ENCODE peak calls at places on chromosomes 2 and 18, in four cellular contexts. One of them, this sample, is unnamed.

GRCh38 chr2:10704034-10704594 is 14.3 kb upstream of the NOL10 start:
- DNase-seq in effector memory CD4-positive, alpha-beta T cell: no peak
- DNase-seq in A549: no peak
- DNase-seq in tibial nerve: no peak
- DNase-seq in this sample: no peak

GRCh38 chr18:39960545-39960944 is 1994.5 kb upstream of the PIK3C3 start:
- DNase-seq in effector memory CD4-positive, alpha-beta T cell: no peak
- DNase-seq in A549: no peak
- DNase-seq in tibial nerve: no peak
- DNase-seq in this sample: no peak

GRCh38 chr18:9147440-9148238 is 11.1 kb downstream of the ANKRD12 start:
- DNase-seq in effector memory CD4-positive, alpha-beta T cell: no peak
- DNase-seq in A549: peak
- DNase-seq in tibial nerve: no peak
- DNase-seq in this sample: peak

GRCh38 chr2:221641181-221641871 is 69.2 kb upstream of the EPHA4 start:
- DNase-seq in effector memory CD4-positive, alpha-beta T cell: no peak
- DNase-seq in A549: no peak
- DNase-seq in tibial nerve: no peak
- DNase-seq in this sample: no peak

GRCh38 chr2:20645301-20645701 is 5.6 kb downstream of the HS1BP3 start:
- DNase-seq in effector memory CD4-positive, alpha-beta T cell: no peak
- DNase-seq in A549: no peak
- DNase-seq in tibial nerve: no peak
- DNase-seq in this sample: no peak

GRCh38 chr2:186422226-186422625 is 63.8 kb upstream of the ZC3H15 start:
- DNase-seq in effector memory CD4-positive, alpha-beta T cell: no peak
- DNase-seq in A549: peak
- DNase-seq in tibial nerve: no peak
- DNase-seq in this sample: peak

GRCh38 chr2:28662044-28662443 is 89.6 kb upstream of the PPP1CB start:
- DNase-seq in effector memory CD4-positive, alpha-beta T cell: no peak
- DNase-seq in A549: peak
- DNase-seq in tibial nerve: no peak
- DNase-seq in this sample: no peak

GRCh38 chr2:74385396-74385795 is 5.3 kb upstream of the DCTN1 start:
- DNase-seq in effector memory CD4-positive, alpha-beta T cell: no peak
- DNase-seq in A549: no peak
- DNase-seq in tibial nerve: no peak
- DNase-seq in this sample: peak

GRCh38 chr2:187550797-187551306 is 3.4 kb downstream of the TFPI start:
- DNase-seq in effector memory CD4-positive, alpha-beta T cell: no peak
- DNase-seq in A549: no peak
- DNase-seq in tibial nerve: no peak
- DNase-seq in this sample: no peak

GRCh38 chr18:13011719-13012118 is 20.6 kb downstream of the CEP192 start:
- DNase-seq in effector memory CD4-positive, alpha-beta T cell: no peak
- DNase-seq in A549: no peak
- DNase-seq in tibial nerve: no peak
- DNase-seq in this sample: no peak

GRCh38 chr2:8684885-8685696 is 3.2 kb downstream of the ID2 start:
- DNase-seq in effector memory CD4-positive, alpha-beta T cell: peak
- DNase-seq in A549: peak
- DNase-seq in tibial nerve: peak
- DNase-seq in this sample: no peak

GRCh38 chr2:240412975-240413812 is 22.3 kb upstream of the GPC1 start:
- DNase-seq in effector memory CD4-positive, alpha-beta T cell: no peak
- DNase-seq in A549: no peak
- DNase-seq in tibial nerve: peak
- DNase-seq in this sample: no peak
- H3K27ac ChIP-seq in effector memory CD4-positive, alpha-beta T cell: no peak
- H3K27ac ChIP-seq in A549: no peak
- H3K27ac ChIP-seq in tibial nerve: no peak
- H3K27ac ChIP-seq in this sample: no peak

DNA sequence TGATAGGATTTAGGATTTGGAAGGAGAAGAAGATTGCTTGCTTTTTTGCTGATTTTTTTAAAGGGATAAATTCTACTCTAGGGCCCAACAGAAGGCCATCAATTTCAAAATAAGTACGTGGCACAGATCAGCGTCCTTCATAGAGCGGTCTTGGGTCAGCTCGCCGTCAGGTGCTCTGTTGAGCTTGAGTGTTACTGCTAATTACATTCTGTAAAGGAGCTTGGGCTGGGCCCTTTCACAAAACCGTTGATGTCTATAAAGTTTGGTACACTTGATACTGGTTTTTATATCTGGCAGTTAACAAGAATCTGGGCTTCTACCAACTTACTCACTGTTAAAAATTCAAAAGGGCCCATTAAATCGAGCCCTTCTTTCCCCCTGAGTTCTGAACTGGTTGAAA is 45.5 kb downstream of the ARMC9 start:
- DNase-seq in effector memory CD4-positive, alpha-beta T cell: no peak
- DNase-seq in A549: no peak
- DNase-seq in tibial nerve: no peak
- DNase-seq in this sample: no peak
- H3K27ac ChIP-seq in effector memory CD4-positive, alpha-beta T cell: no peak
- H3K27ac ChIP-seq in A549: no peak
- H3K27ac ChIP-seq in tibial nerve: no peak
- H3K27ac ChIP-seq in this sample: no peak

DNA sequence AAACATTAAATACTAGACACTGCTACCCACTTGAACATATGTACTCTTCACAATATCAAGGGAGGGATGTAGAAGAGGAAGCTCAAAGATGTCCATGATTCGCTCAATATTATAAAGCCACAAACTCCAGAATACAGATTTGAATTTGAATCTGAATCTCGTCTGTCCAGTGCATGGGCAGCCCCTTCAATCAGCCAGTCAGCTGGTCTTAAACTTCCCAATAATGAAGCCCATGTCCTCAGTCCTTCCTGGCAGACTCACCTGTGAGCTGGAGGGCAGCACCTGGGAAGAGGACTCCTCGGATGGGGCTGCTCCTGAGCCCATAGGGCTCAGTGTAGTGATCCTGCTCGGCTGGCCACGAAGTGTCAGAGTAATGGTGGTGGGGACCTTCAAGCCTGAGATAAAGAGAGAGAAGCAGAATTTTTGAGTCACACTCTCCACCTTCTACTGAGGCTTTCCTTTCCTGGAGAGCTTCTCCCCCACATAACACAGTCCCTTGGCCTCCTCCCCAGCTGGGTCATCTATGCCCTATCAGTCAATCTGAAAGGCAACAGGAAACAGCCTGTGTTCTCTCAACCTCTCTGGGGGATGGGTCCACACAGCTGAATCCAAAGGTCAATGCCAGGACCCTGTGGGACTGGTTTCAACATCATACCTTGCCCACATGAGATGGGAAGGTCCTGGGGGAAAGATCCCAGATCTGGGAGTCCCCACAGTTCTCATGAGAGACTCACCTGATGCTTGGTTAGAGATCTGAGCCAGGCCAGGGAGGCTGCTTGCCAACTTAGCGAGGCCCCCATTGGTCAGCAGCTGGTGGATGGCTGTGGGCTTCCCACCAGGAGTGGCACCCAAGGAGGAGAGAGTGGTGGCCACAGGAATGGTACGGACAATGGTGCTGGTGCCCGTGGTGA is 36.5 kb downstream of the KANSL3 start:
- DNase-seq in effector memory CD4-positive, alpha-beta T cell: no peak
- DNase-seq in A549: no peak
- DNase-seq in tibial nerve: no peak
- DNase-seq in this sample: no peak
- H3K27ac ChIP-seq in effector memory CD4-positive, alpha-beta T cell: no peak
- H3K27ac ChIP-seq in A549: no peak
- H3K27ac ChIP-seq in tibial nerve: no peak
- H3K27ac ChIP-seq in this sample: no peak

GRCh38 chr18:62572456-62572855 is 49.6 kb downstream of the ZCCHC2 start:
- DNase-seq in effector memory CD4-positive, alpha-beta T cell: no peak
- DNase-seq in A549: no peak
- DNase-seq in tibial nerve: no peak
- DNase-seq in this sample: no peak
- H3K27ac ChIP-seq in effector memory CD4-positive, alpha-beta T cell: no peak
- H3K27ac ChIP-seq in A549: peak
- H3K27ac ChIP-seq in tibial nerve: no peak
- H3K27ac ChIP-seq in this sample: no peak

DNA sequence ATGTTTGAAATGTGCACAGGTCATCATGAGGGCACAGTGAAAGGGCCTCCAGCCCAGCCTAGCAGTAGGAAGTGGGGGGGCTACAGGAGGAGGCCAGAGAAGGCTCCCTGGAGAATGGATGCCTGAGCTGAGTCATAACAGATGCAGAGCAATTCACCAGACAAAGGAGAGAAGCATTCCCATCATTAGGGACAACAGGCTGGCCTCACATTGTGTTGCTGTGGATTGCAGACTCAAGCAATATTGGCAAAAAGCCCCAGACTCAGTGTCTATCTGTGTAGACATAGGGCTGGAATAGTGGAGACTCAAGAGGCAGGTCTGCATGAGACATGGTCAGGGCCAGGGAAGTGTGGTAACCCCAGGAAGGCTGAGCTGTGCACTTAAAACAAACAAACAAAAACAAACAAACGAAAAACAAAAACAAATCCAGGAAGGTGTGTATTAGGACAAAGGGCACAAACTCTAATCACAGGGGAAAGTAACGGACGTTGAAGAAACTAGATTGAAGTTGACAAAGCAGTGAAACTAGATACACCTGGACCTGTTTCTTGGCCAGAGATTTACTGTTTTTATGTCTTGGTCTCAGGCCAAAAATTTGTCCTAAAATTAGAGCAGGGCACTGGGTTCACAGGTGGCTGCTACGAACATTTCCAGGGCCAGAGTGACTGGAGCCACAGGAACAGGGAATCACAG is 329.7 kb downstream of the DLGAP1 start:
- DNase-seq in effector memory CD4-positive, alpha-beta T cell: no peak
- DNase-seq in A549: no peak
- DNase-seq in tibial nerve: no peak
- DNase-seq in this sample: no peak
- H3K27ac ChIP-seq in effector memory CD4-positive, alpha-beta T cell: no peak
- H3K27ac ChIP-seq in A549: no peak
- H3K27ac ChIP-seq in tibial nerve: no peak
- H3K27ac ChIP-seq in this sample: no peak

GRCh38 chr2:64859208-64860161 is 129.7 kb upstream of the SLC1A4 start:
- DNase-seq in effector memory CD4-positive, alpha-beta T cell: no peak
- DNase-seq in A549: peak
- DNase-seq in tibial nerve: peak
- DNase-seq in this sample: peak

GRCh38 chr2:64860321-64860751 is 128.9 kb upstream of the SLC1A4 start:
- DNase-seq in effector memory CD4-positive, alpha-beta T cell: no peak
- DNase-seq in A549: no peak
- DNase-seq in tibial nerve: no peak
- DNase-seq in this sample: peak

GRCh38 chr2:64854773-64855237 is 134.4 kb upstream of the SLC1A4 start:
- DNase-seq in effector memory CD4-positive, alpha-beta T cell: no peak
- DNase-seq in A549: peak
- DNase-seq in tibial nerve: no peak
- DNase-seq in this sample: peak

GRCh38 chr2:64858541-64859031 is 130.6 kb upstream of the SLC1A4 start:
- DNase-seq in effector memory CD4-positive, alpha-beta T cell: no peak
- DNase-seq in A549: no peak
- DNase-seq in tibial nerve: no peak
- DNase-seq in this sample: peak

DNA sequence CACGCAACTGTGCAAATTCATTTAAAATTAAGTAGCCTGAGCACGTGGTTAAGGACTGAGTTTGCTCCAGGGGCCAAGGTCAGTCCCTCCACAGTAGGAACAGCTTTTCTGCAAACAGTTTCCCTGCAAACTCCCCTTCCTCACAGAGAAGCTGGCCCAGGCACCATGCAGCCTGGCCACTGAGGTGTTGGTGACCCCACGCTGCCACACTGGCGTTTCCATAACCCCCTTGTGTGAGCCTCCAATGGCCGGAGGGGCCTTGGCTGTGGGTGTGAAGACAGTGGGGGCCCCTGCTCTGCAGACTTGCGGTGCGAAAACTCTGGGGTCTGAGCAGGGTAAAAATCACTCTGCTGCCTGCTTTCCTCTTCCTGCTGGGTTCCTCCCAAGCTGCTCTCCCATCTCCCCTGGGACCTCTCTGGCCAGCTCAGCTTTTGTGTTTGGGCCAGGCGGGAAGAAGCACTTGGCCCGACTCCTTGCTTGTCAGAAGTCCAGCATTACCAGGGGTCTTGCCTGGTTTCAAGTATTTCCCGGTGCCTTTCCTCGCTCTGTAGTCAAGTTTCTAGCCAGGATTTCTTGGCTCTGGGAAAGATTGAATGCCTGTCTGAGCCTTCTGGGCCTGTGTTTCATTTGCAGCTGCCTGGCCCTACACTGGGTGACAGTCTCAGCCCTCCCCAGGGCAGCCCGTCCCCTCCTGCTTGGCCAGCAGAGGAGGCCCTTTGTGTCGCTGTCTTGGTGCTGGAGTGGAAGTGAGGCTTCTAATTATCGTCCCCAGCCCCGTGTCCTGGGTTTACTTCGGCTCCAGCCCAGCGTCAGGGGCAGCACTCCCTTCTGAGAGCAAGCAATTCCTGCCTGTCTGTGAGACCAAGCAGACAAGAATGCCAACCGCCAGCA is 131.4 kb upstream of the SLC1A4 start:
- DNase-seq in effector memory CD4-positive, alpha-beta T cell: no peak
- DNase-seq in A549: no peak
- DNase-seq in tibial nerve: no peak
- DNase-seq in this sample: no peak
- H3K27ac ChIP-seq in effector memory CD4-positive, alpha-beta T cell: no peak
- H3K27ac ChIP-seq in A549: peak
- H3K27ac ChIP-seq in tibial nerve: peak
- H3K27ac ChIP-seq in this sample: peak

This sample was measured in HL-60.